ENCODE peak calls at places on chromosome 1, in eight cellular contexts. E is GM03348; D is glomerular endothelial cell; B is T-helper 2 cell; W is IMR-90; V is stimulated activated effector memory CD8-positive, alpha-beta T cell treated with anti-CD3 and anti-CD28 coated beads, Interleukin-12 subunit alpha, Interleukin-12 subunit beta, amount 100 ng/mL, for 72 hours; F is stimulated activated CD8-positive, alpha-beta memory T cell treated with anti-CD3 and anti-CD28 coated beads, Interleukin-15, amount 100 ng/mL, for 1 hour; M is CD8-positive, alpha-beta memory T cell. Q is an unnamed sample.

GRCh38 chr1:53850082-53850673 is 12.1 kb upstream of the NDC1 start:
- DNase-seq in E (no peak), D (no peak), B (no peak), W (no peak), V (no peak), F (no peak), M (no peak), Q (no peak)

GRCh38 chr1:56527548-56528302 is 51.6 kb downstream of the PLPP3 start:
- DNase-seq in E (no peak), D (no peak), B (no peak), W (no peak), V (no peak), F (no peak), M (no peak), Q (no peak)

GRCh38 chr1:179813626-179814351 is 63.8 kb downstream of the TOR1AIP2 start:
- DNase-seq in E (no peak), D (no peak), B (no peak), W (no peak), V (no peak), F (no peak), M (no peak), Q (no peak)

GRCh38 chr1:45892068-45892785 is 88.8 kb downstream of the MAST2 start:
- DNase-seq in E (peak; percentile 56), D (peak; percentile 89), B (no peak), W (peak; percentile 94), V (no peak), F (no peak), M (no peak), Q (no peak)

GRCh38 chr1:94627771-94628170 is 86.2 kb upstream of the F3 start:
- DNase-seq in E (no peak), D (no peak), B (no peak), W (no peak), V (no peak), F (no peak), M (no peak), Q (no peak)

GRCh38 chr1:27566462-27567182 is 37.3 kb downstream of the AHDC1 start:
- DNase-seq in E (no peak), D (no peak), B (no peak), W (no peak), V (no peak), F (no peak), M (no peak), Q (no peak)

GRCh38 chr1:4770713-4771112 is 116.3 kb downstream of the AJAP1 start:
- DNase-seq in E (no peak), D (no peak), B (no peak), W (no peak), V (no peak), F (no peak), M (no peak), Q (no peak)

GRCh38 chr1:78703806-78704205 is 54.2 kb downstream of the IFI44 start:
- DNase-seq in E (no peak), D (no peak), B (no peak), W (no peak), V (no peak), F (no peak), M (no peak), Q (no peak)

GRCh38 chr1:32742132-32742947 is 39.8 kb upstream of the SYNC start:
- DNase-seq in E (peak; percentile 31), D (no peak), B (no peak), W (no peak), V (no peak), F (no peak), M (no peak), Q (no peak)

GRCh38 chr1:162565460-162565859 is 3.9 kb downstream of the UAP1 start:
- DNase-seq in E (no peak), D (no peak), B (no peak), W (no peak), V (no peak), F (no peak), M (no peak), Q (no peak)

GRCh38 chr1:112533029-112533428 is 24.3 kb downstream of the WNT2B start:
- DNase-seq in E (no peak), D (no peak), B (no peak), W (peak; percentile 93), V (no peak), F (no peak), M (no peak), Q (no peak)

GRCh38 chr1:41933106-41933505 is 14.4 kb upstream of the HIVEP3 start:
- DNase-seq in E (no peak), D (no peak), B (no peak), W (no peak), V (no peak), F (no peak), M (no peak), Q (no peak)

GRCh38 chr1:99503276-99503747 is 142.6 kb upstream of the PALMD start:
- DNase-seq in E (peak; percentile 26), D (no peak), B (no peak), W (peak; percentile 52), V (no peak), F (no peak), M (no peak), Q (no peak)

GRCh38 chr1:230186003-230186863 is 119.2 kb downstream of the GALNT2 start:
- DNase-seq in E (peak; percentile 66), D (peak; percentile 71), B (no peak), W (peak; percentile 93), V (no peak), F (no peak), M (no peak), Q (no peak)

GRCh38 chr1:116261227-116261626 is 111.8 kb upstream of the ATP1A1 start:
- DNase-seq in E (no peak), D (no peak), B (no peak), W (no peak), V (no peak), F (no peak), M (no peak), Q (no peak)

GRCh38 chr1:210291786-210292275 is 36.9 kb upstream of the HHAT start:
- DNase-seq in E (peak; percentile 73), D (no peak), B (no peak), W (no peak), V (no peak), F (no peak), M (no peak), Q (no peak)

Q was measured in central memory CD8-positive, alpha-beta T cell.